ENCODE peak calls at places on chromosomes 5 and 9, in six cellular contexts. G is K562, R is A549, O is HepG2, A is mesendoderm, W is mesenchymal stem cell. E is an unnamed sample. For H3K4me1, the result is how much of the 10 kb centered on the place peaks cover.

GRCh38 chr5:96155156-96155555 is 193.5 kb upstream of the ELL2 start:
- DNase-seq in A (no peak), W (no peak), O (no peak), R (no peak), G (no peak), E (no peak)

GRCh38 chr9:121738969-121739368 is 87.5 kb downstream of the DAB2IP start:
- DNase-seq in W (no peak), O (peak), A (no peak), G (no peak), R (no peak), E (peak)

GRCh38 chr9:35069020-35069419 is 3.4 kb downstream of the VCP start:
- DNase-seq in O (no peak), A (no peak), W (no peak), G (no peak), R (no peak), E (no peak)

GRCh38 chr5:142006363-142007236 is 6.2 kb downstream of the GNPDA1 start:
- DNase-seq in O (no peak), W (no peak), R (no peak), G (no peak), A (no peak), E (no peak)

GRCh38 chr5:9479361-9479760 is 66.5 kb downstream of the SEMA5A start:
- DNase-seq in O (no peak), R (no peak), G (no peak), A (no peak), W (peak), E (peak)

GRCh38 chr9:2985343-2985742 is 141.4 kb upstream of the PUM3 start:
- DNase-seq in O (no peak), G (no peak), R (no peak), W (no peak), A (no peak), E (no peak)

GRCh38 chr9:113631093-113631765 is 167.7 kb downstream of the RGS3 start:
- DNase-seq in A (no peak), O (no peak), W (no peak), R (no peak), G (no peak), E (peak)

GRCh38 chr5:464843-465590 is 22.0 kb downstream of the EXOC3 start:
- DNase-seq in O (no peak), W (no peak), A (no peak), G (no peak), R (no peak), E (no peak)

GRCh38 chr9:131709741-131710499 is 30.0 kb downstream of the RAPGEF1 start:
- DNase-seq in G (no peak), R (no peak), W (no peak), O (no peak), A (no peak), E (peak)

GRCh38 chr5:9653811-9654210 is 23.7 kb upstream of the TAS2R1 start:
- DNase-seq in O (no peak), W (peak), A (peak), G (no peak), R (no peak), E (peak)

GRCh38 chr5:176533894-176534611 is 3.1 kb downstream of the RNF44 start:
- DNase-seq in R (peak), O (peak), A (no peak), W (no peak), G (no peak), E (peak)

GRCh38 chr5:78797945-78798731 is 149.6 kb upstream of the LHFPL2 start:
- DNase-seq in A (no peak), R (no peak), G (no peak), O (no peak), W (peak), E (peak)

GRCh38 chr9:135605238-135605781 is 34.0 kb downstream of the GLT6D1 start:
- DNase-seq in R (no peak), O (no peak), W (peak), G (no peak), A (no peak), E (no peak)

GRCh38 chr5:180628211-180628610 is 21.2 kb downstream of the FLT4 start:
- DNase-seq in R (no peak), O (no peak), W (no peak), G (no peak), A (no peak), E (peak)
- H3K4me3 ChIP-seq in R (no peak), O (no peak), W (no peak), G (no peak), A (no peak), E (no peak)

DNA sequence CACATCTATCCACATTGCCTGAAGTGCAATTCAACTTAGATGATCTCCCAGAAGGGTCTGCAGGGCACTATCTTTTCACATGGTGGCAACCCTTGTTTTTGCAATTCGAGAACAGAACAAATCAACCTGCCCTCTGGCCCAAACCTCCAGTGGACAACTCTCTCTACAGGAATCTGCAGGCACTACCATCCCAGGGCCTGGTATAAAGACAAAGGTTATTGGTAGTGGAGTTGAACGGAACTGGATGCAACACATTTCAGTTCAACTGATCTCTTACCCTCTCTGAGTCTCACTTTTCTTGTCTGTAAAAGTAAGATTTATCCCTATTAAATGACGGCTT is 153.2 kb upstream of the EGFLAM start:
- DNase-seq in R (no peak), G (no peak), W (no peak), A (no peak), O (peak), E (no peak)
- H3K4me2 ChIP-seq in R (no peak), G (no peak), W (no peak), A (no peak), O (peak), E (no peak)

GRCh38 chr9:137453643-137454081 is 5.5 kb downstream of the NSMF start:
- DNase-seq in W (peak), G (peak), O (peak), R (peak), A (peak), E (peak)
- H3K4me1 ChIP-seq in W (half or more), G (under half), O (half or more), R (under half), A (under half), E (under half)

DNA sequence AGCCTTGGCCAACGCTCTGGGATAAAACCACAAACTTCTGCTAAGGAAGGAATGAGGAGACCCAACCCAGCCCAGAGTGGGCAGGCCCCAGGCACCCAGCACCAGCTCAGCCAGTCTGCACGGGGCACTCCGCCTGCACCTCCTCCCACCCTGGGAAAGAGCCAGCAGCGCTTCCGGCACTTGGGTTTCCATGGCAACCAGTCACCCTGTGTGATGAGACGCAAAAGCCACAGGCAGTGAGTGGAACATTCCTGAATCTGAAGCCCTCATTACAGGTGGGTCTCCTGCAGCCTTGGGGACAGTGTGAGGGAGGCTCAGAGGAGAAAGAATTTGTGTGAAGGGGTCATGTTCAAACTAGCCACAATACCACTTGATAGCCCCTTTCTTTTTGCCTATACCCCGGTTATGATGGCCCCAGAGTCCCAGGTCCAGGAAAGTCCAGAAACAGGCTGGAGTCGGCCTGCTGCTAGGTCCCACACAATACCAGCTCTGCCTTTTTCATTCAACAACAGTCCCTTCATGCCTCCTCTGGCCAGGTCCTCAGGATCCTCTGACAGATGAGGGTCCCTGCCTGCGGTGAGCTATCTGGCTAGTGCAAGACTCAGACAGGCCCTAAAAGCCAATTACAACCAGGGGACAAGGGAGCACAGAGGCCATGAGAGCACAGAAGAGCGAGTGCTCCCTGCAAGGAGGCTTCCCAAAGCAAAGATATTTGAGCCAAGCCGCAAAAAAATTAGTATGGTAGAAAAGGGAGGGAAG is 85.0 kb upstream of the ZBTB43 start:
- DNase-seq in A (peak), G (no peak), W (peak), O (peak), R (no peak), E (peak)
- H3K4me3 ChIP-seq in A (no peak), G (no peak), W (no peak), O (no peak), R (no peak), E (no peak)

DNA sequence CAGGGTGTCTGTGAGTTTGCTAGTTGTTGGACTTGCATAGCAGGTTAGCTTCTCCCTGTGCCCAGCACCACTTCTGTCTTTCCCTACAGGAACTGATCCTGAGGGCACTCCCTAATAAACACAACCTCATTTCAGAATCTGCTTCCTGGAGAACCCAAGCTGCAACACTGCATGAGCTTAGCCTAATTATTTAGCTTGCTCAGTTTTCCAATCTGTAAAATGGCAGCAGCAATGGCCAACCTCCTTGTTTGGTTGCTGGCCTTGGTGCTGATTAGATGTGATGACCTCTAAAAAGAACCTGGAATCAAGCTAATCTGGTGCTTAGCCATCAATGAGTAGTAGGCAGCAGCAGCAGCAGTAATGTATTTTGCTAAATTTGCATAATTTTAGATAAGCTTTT is 133.9 kb downstream of the ADCY2 start:
- DNase-seq in W (no peak), G (no peak), O (no peak), R (no peak), A (no peak), E (no peak)
- H3K4me2 ChIP-seq in W (no peak), G (no peak), O (no peak), R (no peak), A (no peak), E (no peak)

E was measured in GM23248.